ENCODE peak calls at places on chromosomes 12 and 14, in six cellular contexts. I is coronary artery; C is T-helper 1 cell; M is dorsolateral prefrontal cortex; R is CD8-positive, alpha-beta memory T cell; J is NCI-H446 treated with DMSO at 0.1 percent for 48 hours. A is an unnamed sample.

GRCh38 chr12:32471601-32472001 is 72.2 kb downstream of the FGD4 start:
- DNase-seq in I (no peak), M (no peak), C (no peak), J (no peak), R (no peak), A (no peak)

GRCh38 chr12:58602736-58603135 is 317.6 kb downstream of the LRIG3 start:
- DNase-seq in R (no peak), I (no peak), J (no peak), M (no peak), C (no peak), A (no peak)

GRCh38 chr12:20006856-20007255 is 361.5 kb upstream of the PDE3A start:
- DNase-seq in J (no peak), M (no peak), C (no peak), I (no peak), R (no peak), A (no peak)

GRCh38 chr14:91227183-91227628 is 17.3 kb downstream of the GPR68 start:
- DNase-seq in I (no peak), J (no peak), C (peak), M (no peak), R (no peak), A (no peak)

GRCh38 chr12:2027379-2027778 is 23.1 kb upstream of the DCP1B start:
- DNase-seq in M (no peak), R (no peak), I (no peak), C (no peak), J (no peak), A (no peak)

GRCh38 chr12:104276192-104277131 is 27.1 kb upstream of the EID3 start:
- DNase-seq in C (no peak), M (no peak), I (no peak), R (no peak), J (peak), A (no peak)

GRCh38 chr12:101855364-101855884 is 22.0 kb upstream of the DRAM1 start:
- DNase-seq in J (no peak), C (no peak), I (no peak), R (no peak), M (no peak), A (no peak)

GRCh38 chr14:73651005-73651404 is 6.2 kb downstream of the DNAL1 start:
- DNase-seq in I (no peak), J (no peak), M (no peak), C (no peak), R (no peak), A (no peak)

GRCh38 chr12:116735951-116736599 is 1.8 kb downstream of the SPRING1 start:
- DNase-seq in M (no peak), C (no peak), I (no peak), J (no peak), R (no peak), A (no peak)

A was measured in mesenteric fat pad.